ENCODE peak calls at places on chromosomes 11 and 22, in nine cellular contexts. U, J, V, H, I, S, G, L and R are unnamed samples.

GRCh38 chr11:116990061-116990473 is 108.2 kb downstream of the SIK3 start:
- DNase-seq in S (peak), L (no peak), U (no peak), I (peak), G (no peak), J (peak), H (no peak), V (no peak), R (no peak)

GRCh38 chr11:114095899-114096298 is 36.4 kb downstream of the ZBTB16 start:
- DNase-seq in U (no peak), J (no peak), I (no peak), L (no peak), H (no peak), S (no peak), G (no peak), V (no peak), R (no peak)

GRCh38 chr22:35307372-35307771 is 7.7 kb downstream of the TOM1 start:
- DNase-seq in U (no peak), J (no peak), V (no peak), I (no peak), H (no peak), L (no peak), G (no peak), S (no peak), R (no peak)

GRCh38 chr22:49048591-49048990 is 779.1 kb downstream of the BRD1 start:
- DNase-seq in U (no peak), S (no peak), V (no peak), L (no peak), J (no peak), I (no peak), G (no peak), H (no peak), R (no peak)

GRCh38 chr11:100778386-100778785 is 91.3 kb downstream of the ARHGAP42 start:
- DNase-seq in G (no peak), I (no peak), J (no peak), L (no peak), V (no peak), S (no peak), U (no peak), H (no peak), R (no peak)

GRCh38 chr22:24516301-24516737 is 21.2 kb downstream of the UPB1 start:
- DNase-seq in S (peak), I (peak), L (peak), V (no peak), U (no peak), J (peak), H (no peak), G (no peak), R (no peak)

GRCh38 chr11:104402812-104403521 is 239.0 kb upstream of the PDGFD start:
- DNase-seq in U (no peak), H (no peak), I (no peak), G (peak), S (no peak), L (no peak), J (no peak), V (no peak), R (no peak)

GRCh38 chr11:12888525-12889158 is 120.5 kb upstream of the RASSF10 start:
- DNase-seq in U (peak), I (peak), L (peak), V (peak), H (peak), G (peak), J (peak), S (peak), R (peak)

GRCh38 chr22:38167988-38168407 is 13.6 kb downstream of the PLA2G6 start:
- DNase-seq in I (no peak), H (peak), J (peak), S (no peak), L (no peak), G (no peak), U (no peak), V (no peak), R (no peak)

GRCh38 chr11:16685914-16686313 is 52.5 kb upstream of the C11orf58 start:
- DNase-seq in L (no peak), S (no peak), V (no peak), J (no peak), G (no peak), I (no peak), H (no peak), U (no peak), R (no peak)

GRCh38 chr11:1479006-1479677 is 7.4 kb downstream of the MOB2 start:
- DNase-seq in S (no peak), L (no peak), V (no peak), U (no peak), G (no peak), H (peak), I (no peak), J (no peak), R (no peak)

GRCh38 chr11:20156280-20156875 is 3.9 kb downstream of the DBX1 start:
- DNase-seq in G (no peak), S (no peak), H (no peak), V (no peak), J (no peak), U (no peak), I (no peak), L (peak), R (no peak)

GRCh38 chr11:84720706-84721402 is 906.3 kb downstream of the DLG2 start:
- DNase-seq in L (no peak), V (no peak), G (peak), I (peak), U (peak), J (no peak), S (peak), H (peak), R (peak)

GRCh38 chr22:29442976-29443375 is 4.6 kb downstream of the RFPL1 start:
- DNase-seq in J (no peak), L (no peak), U (no peak), G (no peak), I (peak), H (no peak), S (no peak), V (no peak), R (no peak)

GRCh38 chr11:60454212-60454611 is 1.4 kb upstream of the MS4A1 start:
- DNase-seq in S (no peak), I (no peak), V (peak), U (no peak), G (no peak), J (no peak), H (no peak), L (no peak), R (no peak)

GRCh38 chr22:25536578-25536977 is 27.9 kb upstream of the GRK3 start:
- DNase-seq in G (no peak), U (no peak), J (no peak), S (peak), V (no peak), I (no peak), H (no peak), L (no peak), R (no peak)

GRCh38 chr22:35231585-35232084 is 25.7 kb upstream of the HMGXB4 start:
- DNase-seq in H (peak), U (peak), V (peak), J (peak), G (peak), S (peak), I (peak), L (peak), R (peak)

GRCh38 chr11:134101292-134101691 is 32.4 kb downstream of the JAM3 start:
- DNase-seq in L (no peak), J (no peak), H (no peak), I (peak), S (peak), U (no peak), V (no peak), G (no peak), R (no peak)

GRCh38 chr22:19419464-19420178 is 11.9 kb downstream of the HIRA start:
- DNase-seq in S (no peak), J (peak), H (no peak), V (peak), L (peak), U (peak), I (no peak), G (peak), R (no peak)

GRCh38 chr22:46039531-46039930 is 62.6 kb upstream of the WNT7B start:
- DNase-seq in G (no peak), J (no peak), L (no peak), U (no peak), I (no peak), H (no peak), S (no peak), V (no peak), R (no peak)

GRCh38 chr11:87301785-87302540 is 264.2 kb downstream of the TMEM135 start:
- DNase-seq in H (no peak), S (no peak), U (no peak), L (no peak), V (no peak), I (no peak), J (no peak), G (no peak), R (no peak)

GRCh38 chr11:32829680-32830412 is at the start of gene PRRG4:
- DNase-seq in J (peak), S (peak), L (peak), U (peak), I (peak), H (peak), G (peak), V (peak), R (peak)

GRCh38 chr11:134405841-134406240 is 6.2 kb downstream of the B3GAT1 start:
- DNase-seq in V (no peak), S (no peak), G (no peak), J (no peak), L (no peak), I (no peak), H (no peak), U (no peak), R (no peak)

GRCh38 chr11:29306527-29306926 is 710.3 kb downstream of the KCNA4 start:
- DNase-seq in H (no peak), S (peak), L (no peak), G (no peak), U (no peak), V (no peak), J (peak), I (peak), R (no peak)

GRCh38 chr22:16586991-16587390 is 5.6 kb downstream of the CCT8L2 start:
- DNase-seq in S (no peak), U (no peak), J (no peak), I (no peak), V (no peak), L (no peak), H (no peak), G (no peak), R (no peak)

GRCh38 chr11:96447711-96448110 is 57.9 kb downstream of the JRKL start:
- DNase-seq in V (no peak), H (no peak), G (no peak), I (no peak), L (no peak), S (no peak), J (no peak), U (no peak), R (no peak)

GRCh38 chr11:65773784-65774411 is 6.9 kb downstream of the AP5B1 start:
- DNase-seq in I (no peak), U (no peak), J (peak), H (no peak), L (peak), V (peak), G (no peak), S (no peak), R (no peak)

GRCh38 chr11:117098269-117099231 is at the start of gene SIK3:
- DNase-seq in U (peak), V (peak), I (peak), S (peak), G (peak), H (peak), L (peak), J (peak), R (peak)

DNA sequence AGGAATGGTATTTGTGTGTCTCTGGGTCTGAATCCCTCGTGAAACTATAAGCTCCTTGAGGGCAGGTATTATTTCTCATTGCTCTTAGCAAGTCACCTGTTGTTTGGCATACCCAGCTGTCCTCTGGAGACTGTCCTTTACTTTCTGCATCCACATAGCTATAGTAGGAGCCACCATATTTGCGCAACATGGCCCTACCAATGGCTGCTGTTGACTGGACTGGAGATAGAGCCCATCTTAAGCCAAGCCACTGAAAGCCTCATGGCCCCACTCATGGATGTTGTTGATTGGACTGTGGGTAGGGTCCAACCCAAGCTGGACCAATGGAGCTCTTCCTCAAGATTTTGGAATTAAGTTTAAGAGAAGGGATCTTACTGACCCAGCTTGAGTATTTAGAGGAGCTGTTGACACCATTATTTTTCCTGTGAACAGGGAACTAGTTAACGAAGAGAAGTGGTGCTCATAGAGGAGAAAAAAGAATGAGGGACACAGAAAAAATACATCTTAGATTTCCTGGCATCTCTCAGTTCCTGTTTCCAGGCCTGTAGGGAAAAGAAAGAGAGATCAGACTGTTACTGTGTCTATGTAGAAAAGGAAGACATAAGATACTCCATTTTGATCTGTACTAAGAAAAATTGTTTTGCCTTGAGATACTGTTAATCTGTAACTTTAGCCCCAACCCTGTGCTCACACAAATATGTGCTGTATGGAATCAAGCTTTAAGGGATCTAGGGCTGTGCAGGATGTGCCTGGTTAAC is 47.2 kb downstream of the LRRC74B start:
- DNase-seq in L (no peak), G (no peak), I (no peak), S (no peak), U (no peak), V (no peak), J (no peak), H (no peak), R (no peak)
- TF ChIP-seq CTCF in L (no peak), G (no peak), I (no peak), S (no peak), U (no peak), V (no peak), J (no peak), H (no peak), R (no peak)

DNA sequence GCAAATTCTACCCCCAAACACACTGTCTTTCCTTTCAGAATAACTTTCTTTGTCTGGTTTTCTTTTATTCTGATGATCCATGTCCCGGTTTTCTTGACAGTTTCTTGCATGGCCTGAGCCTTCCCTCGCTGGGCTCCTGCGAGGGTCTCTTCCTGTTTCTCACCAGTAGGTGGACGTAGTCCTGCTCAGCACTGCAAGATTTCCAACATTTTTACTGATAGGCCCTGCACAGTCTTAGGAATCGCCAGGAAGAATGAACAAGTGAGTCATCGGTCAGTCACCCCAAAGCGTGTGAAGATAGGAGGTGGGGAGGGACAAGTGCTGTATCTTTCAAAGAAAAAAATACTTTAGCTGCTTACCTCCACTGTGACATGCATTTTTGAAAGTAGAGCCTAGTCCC is 16.9 kb upstream of the KIRREL3 start:
- DNase-seq in G (peak), J (peak), I (peak), H (no peak), U (no peak), L (no peak), V (no peak), S (peak), R (peak)
- TF ChIP-seq CTCF in G (peak), J (peak), I (peak), H (no peak), U (no peak), L (no peak), V (no peak), S (peak), R (peak)

DNA sequence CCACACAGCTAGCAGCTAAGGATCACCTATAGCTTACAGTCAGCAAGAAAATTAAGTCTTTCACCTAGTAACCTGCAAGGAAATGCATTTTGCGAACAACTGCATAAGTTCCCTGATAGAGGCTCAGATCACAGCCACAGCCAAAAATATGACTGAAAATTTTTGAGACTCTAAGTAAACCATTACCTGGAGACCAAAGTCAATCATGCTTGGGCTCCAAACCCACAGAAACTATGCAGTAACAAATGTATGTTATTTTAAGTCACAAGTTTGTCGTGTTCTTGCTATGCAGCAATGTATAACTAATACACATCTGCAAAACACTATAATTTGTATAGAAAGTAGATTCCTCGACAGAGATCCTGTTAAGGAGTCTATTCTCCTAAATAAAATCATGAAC is 1025.7 kb upstream of the RAG2 start:
- DNase-seq in H (no peak), L (no peak), J (no peak), G (no peak), I (no peak), U (peak), V (no peak), S (no peak), R (no peak)
- TF ChIP-seq CTCF in H (no peak), L (no peak), J (no peak), G (no peak), I (no peak), U (no peak), V (no peak), S (no peak), R (no peak)

GRCh38 chr11:36349345-36350136 is 53.5 kb downstream of the PRR5L start:
- DNase-seq in I (no peak), V (no peak), H (no peak), U (no peak), L (no peak), S (no peak), J (no peak), G (no peak), R (peak)
- TF ChIP-seq CTCF in I (no peak), V (no peak), H (no peak), U (no peak), L (no peak), S (no peak), J (no peak), G (no peak), R (no peak)

DNA sequence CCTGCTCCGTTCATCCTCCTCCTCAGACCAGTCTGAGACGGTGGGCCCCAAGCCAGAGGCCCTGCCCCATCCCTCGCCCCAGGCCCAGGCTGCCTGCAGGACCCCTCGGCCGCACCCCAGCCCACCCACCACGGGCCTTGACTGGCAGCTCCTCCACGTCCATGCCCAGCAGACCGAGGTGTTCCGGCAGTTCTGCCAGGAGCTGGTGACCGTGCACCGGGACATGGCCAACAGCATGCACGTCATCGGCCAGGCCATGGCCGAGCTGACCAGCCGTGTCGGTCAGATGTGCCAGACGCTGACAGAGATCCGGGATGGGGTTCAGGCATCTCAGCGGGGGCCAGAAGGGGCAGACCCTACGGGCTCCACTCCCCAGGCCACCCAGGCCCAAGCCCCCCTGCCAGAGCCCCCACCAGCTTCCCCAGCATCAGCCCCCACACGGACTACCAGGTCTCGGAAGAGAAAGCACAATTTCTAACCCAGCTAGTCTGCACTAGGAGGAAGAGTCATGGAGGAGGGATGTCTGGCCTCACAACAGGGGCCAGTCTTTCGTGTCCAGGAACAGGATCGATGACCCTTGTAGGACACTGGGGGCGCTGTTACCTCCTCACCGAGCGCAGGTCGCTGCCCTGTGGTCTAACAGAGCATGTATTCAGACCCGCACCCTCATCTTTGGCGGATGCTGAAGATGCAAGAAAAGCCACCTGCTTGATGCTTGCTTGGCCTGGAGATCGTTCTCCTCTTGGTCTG is 66.3 kb downstream of the PRDM11 start:
- DNase-seq in H (no peak), U (no peak), G (peak), S (no peak), L (no peak), J (no peak), V (no peak), I (no peak), R (peak)
- TF ChIP-seq CTCF in H (no peak), U (no peak), G (peak), S (no peak), L (no peak), J (no peak), V (peak), I (no peak), R (peak)

DNA sequence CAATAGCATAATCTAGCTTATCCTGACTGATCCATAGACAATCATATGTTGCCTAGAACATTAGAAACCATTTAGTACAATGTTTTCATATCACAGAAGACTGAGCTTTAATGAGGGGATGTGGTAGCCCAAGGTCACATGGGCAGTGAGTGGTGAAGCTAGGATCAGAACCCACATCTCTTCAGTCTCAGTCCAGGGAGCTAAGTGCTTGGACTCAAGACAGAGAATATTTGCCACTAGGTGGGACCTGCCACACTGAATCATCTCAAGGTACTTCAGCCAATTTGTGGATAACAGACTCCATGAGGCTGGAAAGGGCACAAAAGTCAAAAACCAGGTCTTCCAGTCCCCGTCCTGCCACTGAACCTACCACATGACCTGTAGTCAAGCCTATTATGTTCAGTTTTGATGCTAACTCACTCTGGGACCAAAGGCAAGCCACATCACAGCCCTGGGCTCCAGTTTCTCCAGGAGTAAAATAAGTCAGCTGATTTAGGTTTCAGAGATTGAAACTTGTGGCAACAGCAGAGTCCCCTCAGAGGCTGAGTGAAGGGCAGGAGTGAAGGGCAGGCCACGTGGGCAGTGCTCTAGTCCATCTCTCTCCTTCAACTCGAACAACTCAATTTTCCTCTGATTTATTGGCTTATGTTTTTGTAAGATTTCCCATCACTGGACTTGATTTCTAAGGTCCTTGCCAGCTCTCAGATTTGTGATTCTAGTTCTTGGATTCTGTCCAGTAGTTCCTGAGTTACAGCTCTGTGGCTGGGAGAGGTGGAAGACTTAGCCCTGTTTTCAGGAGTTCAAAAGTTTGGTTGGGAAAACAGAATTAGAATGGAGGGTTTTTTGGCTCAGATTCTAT is 84.6 kb upstream of the PHOX2A start:
- DNase-seq in I (no peak), S (peak), L (no peak), V (no peak), U (no peak), J (no peak), H (no peak), G (no peak), R (no peak)
- TF ChIP-seq CTCF in I (no peak), S (no peak), L (peak), V (no peak), U (no peak), J (no peak), H (peak), G (no peak), R (no peak)